ENCODE peak calls at places on chromosome 5, in ten cellular contexts. B is right cardiac atrium, G is cardiac muscle cell, U is osteoblast, A is neuronal stem cell, R is PC-3, P is A549, Z is SJSA1, L is right atrium auricular region, M is PC-9. S is an unnamed sample. For H3K9me3, the result is how much of the 10 kb centered on the place peaks cover.

GRCh38 chr5:139761501-139761900 is 34.1 kb upstream of the PSD2 start:
- DNase-seq in B (peak), G (no peak), U (peak), A (no peak), R (no peak), P (no peak), Z (no peak), L (no peak), M (no peak), S (no peak)

GRCh38 chr5:172002310-172002709 is 4.1 kb downstream of the FBXW11 start:
- DNase-seq in B (no peak), G (peak), U (peak), A (no peak), R (peak), P (peak), Z (peak), L (no peak), M (no peak), S (no peak)

GRCh38 chr5:124650960-124651662 is 95.3 kb downstream of the ZNF608 start:
- DNase-seq in B (no peak), G (no peak), U (no peak), A (no peak), R (no peak), P (no peak), Z (peak), L (no peak), M (peak), S (no peak)

GRCh38 chr5:156367602-156368001 is 40.6 kb downstream of the SGCD start:
- DNase-seq in B (no peak), G (no peak), U (peak), A (no peak), R (no peak), P (no peak), Z (no peak), L (peak), M (no peak), S (no peak)

GRCh38 chr5:93092349-93093105 is 488.5 kb downstream of the NR2F1-AS1 start:
- DNase-seq in B (no peak), G (no peak), U (no peak), A (no peak), R (peak), P (peak), Z (peak), L (no peak), M (no peak), S (no peak)

GRCh38 chr5:179906795-179907569 is 715 bp downstream of the TBC1D9B start:
- DNase-seq in B (peak), G (peak), U (peak), A (no peak), R (peak), P (no peak), Z (peak), L (no peak), M (peak), S (no peak)

GRCh38 chr5:111043712-111044506 is 27.6 kb upstream of the TSLP start:
- DNase-seq in B (no peak), G (peak), U (no peak), A (no peak), R (peak), P (no peak), Z (no peak), L (no peak), M (peak), S (no peak)

GRCh38 chr5:61232490-61232889 is 70.2 kb upstream of the SMIM15 start:
- DNase-seq in B (no peak), G (no peak), U (no peak), A (no peak), R (no peak), P (no peak), Z (no peak), L (no peak), M (no peak), S (no peak)

GRCh38 chr5:96172436-96172835 is 210.8 kb upstream of the ELL2 start:
- DNase-seq in B (no peak), G (no peak), U (peak), A (no peak), R (no peak), P (no peak), Z (no peak), L (no peak), M (no peak), S (no peak)

GRCh38 chr5:122315511-122315910 is 3.5 kb downstream of the SNCAIP start:
- DNase-seq in B (no peak), G (no peak), U (no peak), A (no peak), R (peak), P (no peak), Z (no peak), L (no peak), M (no peak), S (no peak)

GRCh38 chr5:122151640-122152039 is 22.3 kb downstream of the ZNF474 start:
- DNase-seq in B (no peak), G (no peak), U (no peak), A (no peak), R (peak), P (peak), Z (peak), L (no peak), M (no peak), S (no peak)

GRCh38 chr5:103721183-103721582 is 158.6 kb upstream of the NUDT12 start:
- DNase-seq in B (no peak), G (no peak), U (no peak), A (no peak), R (no peak), P (no peak), Z (no peak), L (no peak), M (no peak), S (no peak)

GRCh38 chr5:72167257-72167656 is 60.0 kb downstream of the MAP1B start:
- DNase-seq in B (no peak), G (no peak), U (no peak), A (no peak), R (no peak), P (no peak), Z (no peak), L (no peak), M (no peak), S (no peak)
- H3K27ac ChIP-seq in B (no peak), G (peak), U (peak), A (no peak), R (no peak), P (no peak), Z (no peak), L (peak), M (no peak), S (no peak)

GRCh38 chr5:4048398-4048797 is 452.8 kb downstream of the IRX1 start:
- DNase-seq in B (no peak), G (no peak), U (no peak), A (no peak), R (no peak), P (no peak), Z (no peak), L (no peak), M (no peak), S (no peak)

GRCh38 chr5:4050203-4050602 is 454.6 kb downstream of the IRX1 start:
- DNase-seq in B (no peak), G (no peak), U (no peak), A (no peak), R (no peak), P (no peak), Z (no peak), L (no peak), M (no peak), S (no peak)

GRCh38 chr5:4043135-4043534 is 447.5 kb downstream of the IRX1 start:
- DNase-seq in B (no peak), G (no peak), U (no peak), A (no peak), R (no peak), P (no peak), Z (no peak), L (no peak), M (no peak), S (no peak)

GRCh38 chr5:4042311-4042710 is 446.7 kb downstream of the IRX1 start:
- DNase-seq in B (peak), G (no peak), U (no peak), A (no peak), R (no peak), P (no peak), Z (no peak), L (no peak), M (no peak), S (no peak)

GRCh38 chr5:4044881-4045280 is 449.2 kb downstream of the IRX1 start:
- DNase-seq in B (no peak), G (no peak), U (no peak), A (no peak), R (no peak), P (no peak), Z (no peak), L (no peak), M (no peak), S (no peak)
- H3K9me3 ChIP-seq in B (under half), G (under half), U (under half), A (under half), R (under half), P (under half), Z (under half), L (under half), M (under half), S (under half)

DNA sequence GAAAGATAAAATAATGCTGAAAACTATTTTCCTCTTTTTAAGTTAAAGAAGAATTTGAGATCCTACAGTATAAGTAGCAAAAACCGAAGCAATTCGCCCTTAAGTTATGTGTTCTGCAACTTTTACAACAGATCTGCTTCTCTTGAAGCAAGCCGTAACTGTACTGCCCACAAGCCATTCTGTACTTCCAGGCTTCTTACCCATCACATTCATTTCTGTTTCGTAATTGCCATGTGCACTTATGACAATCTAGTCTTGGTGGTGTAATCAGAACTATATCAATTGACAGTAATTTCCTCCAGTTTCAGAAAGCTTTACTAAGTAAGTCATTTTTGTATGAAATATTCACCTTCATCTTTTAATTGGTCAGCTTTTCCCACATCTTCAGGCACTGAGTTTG is 13.8 kb downstream of the SGTB start:
- DNase-seq in B (no peak), G (no peak), U (no peak), A (no peak), R (no peak), P (no peak), Z (no peak), L (no peak), M (no peak), S (no peak)
- H3K27ac ChIP-seq in B (no peak), G (no peak), U (no peak), A (no peak), R (no peak), P (no peak), Z (no peak), L (no peak), M (no peak), S (no peak)

GRCh38 chr5:112885001-112885400 is 23.9 kb downstream of the SRP19 start:
- DNase-seq in B (no peak), G (no peak), U (no peak), A (no peak), R (no peak), P (no peak), Z (no peak), L (no peak), M (no peak), S (no peak)

GRCh38 chr5:112883192-112883591 is 22.1 kb downstream of the SRP19 start:
- DNase-seq in B (no peak), G (no peak), U (no peak), A (no peak), R (no peak), P (no peak), Z (no peak), L (no peak), M (no peak), S (no peak)

GRCh38 chr5:112892776-112893175 is 29.3 kb downstream of the REEP5 start:
- DNase-seq in B (no peak), G (no peak), U (no peak), A (no peak), R (no peak), P (no peak), Z (no peak), L (no peak), M (no peak), S (no peak)

GRCh38 chr5:112886975-112887374 is 25.9 kb downstream of the SRP19 start:
- DNase-seq in B (no peak), G (no peak), U (no peak), A (no peak), R (no peak), P (no peak), Z (no peak), L (no peak), M (no peak), S (no peak)
- H3K9me3 ChIP-seq in B (under half), G (under half), U (under half), A (under half), R (under half), P (under half), Z (under half), L (under half), M (under half), S (under half)

S was measured in upper lobe of right lung.